ENCODE peak calls at places on chromosomes 2 and 18, in ten cellular contexts. P is right lobe of liver, W is testis, O is fibroblast of pulmonary artery, F is lower leg skin, N is thyroid gland, V is epithelial cell of proximal tubule, D is body of pancreas, Y is AG10803, A is pancreas. C is an unnamed sample.
A peak's percentile ranks its signal among the peaks of the same experiment; 100 is the strongest.

GRCh38 chr2:190180313-190181065 is 118.0 kb upstream of the MSTN start:
- DNase-seq in D (peak; percentile 85), F (no peak), P (peak; percentile 81), A (peak; percentile 92), O (no peak), N (peak; percentile 82), W (peak; percentile 72), Y (peak; percentile 25), V (no peak), C (peak; percentile 71)

GRCh38 chr2:73085691-73086090 is 14.2 kb upstream of the SFXN5 start:
- DNase-seq in O (peak; percentile 73), V (no peak), W (peak; percentile 93), A (peak; percentile 92), Y (peak; percentile 63), F (peak; percentile 81), D (peak; percentile 86), N (peak; percentile 82), P (peak; percentile 86), C (peak; percentile 88)

GRCh38 chr18:79640064-79640672 is 39.4 kb upstream of the CTDP1 start:
- DNase-seq in P (no peak), D (no peak), A (peak; percentile 45), V (no peak), F (no peak), O (no peak), Y (no peak), W (no peak), N (no peak), C (no peak)

GRCh38 chr18:478679-479078 is 21.8 kb downstream of the COLEC12 start:
- DNase-seq in Y (peak; percentile 54), F (no peak), P (no peak), D (no peak), V (no peak), O (peak; percentile 90), A (no peak), W (no peak), N (no peak), C (peak; percentile 46)

GRCh38 chr2:229346801-229347540 is 75.9 kb upstream of the PID1 start:
- DNase-seq in V (no peak), O (peak; percentile 33), Y (peak; percentile 37), N (no peak), P (no peak), F (no peak), A (no peak), W (no peak), D (no peak), C (no peak)

GRCh38 chr2:134268265-134268664 is 14.4 kb downstream of the MGAT5 start:
- DNase-seq in V (peak; percentile 50), D (peak; percentile 44), N (no peak), F (no peak), O (no peak), Y (no peak), A (no peak), W (no peak), P (no peak), C (no peak)

GRCh38 chr18:47260138-47260923 is 8.9 kb upstream of the SKOR2 start:
- DNase-seq in P (peak; percentile 59), Y (peak; percentile 23), F (no peak), O (peak; percentile 50), W (peak; percentile 80), N (peak; percentile 45), D (peak; percentile 32), V (no peak), A (peak; percentile 82), C (no peak)

GRCh38 chr2:106839849-106840595 is 45.9 kb downstream of the ST6GAL2 start:
- DNase-seq in V (no peak), W (no peak), D (peak; percentile 43), N (peak; percentile 84), Y (no peak), P (no peak), A (no peak), F (no peak), O (no peak), C (no peak)

DNA sequence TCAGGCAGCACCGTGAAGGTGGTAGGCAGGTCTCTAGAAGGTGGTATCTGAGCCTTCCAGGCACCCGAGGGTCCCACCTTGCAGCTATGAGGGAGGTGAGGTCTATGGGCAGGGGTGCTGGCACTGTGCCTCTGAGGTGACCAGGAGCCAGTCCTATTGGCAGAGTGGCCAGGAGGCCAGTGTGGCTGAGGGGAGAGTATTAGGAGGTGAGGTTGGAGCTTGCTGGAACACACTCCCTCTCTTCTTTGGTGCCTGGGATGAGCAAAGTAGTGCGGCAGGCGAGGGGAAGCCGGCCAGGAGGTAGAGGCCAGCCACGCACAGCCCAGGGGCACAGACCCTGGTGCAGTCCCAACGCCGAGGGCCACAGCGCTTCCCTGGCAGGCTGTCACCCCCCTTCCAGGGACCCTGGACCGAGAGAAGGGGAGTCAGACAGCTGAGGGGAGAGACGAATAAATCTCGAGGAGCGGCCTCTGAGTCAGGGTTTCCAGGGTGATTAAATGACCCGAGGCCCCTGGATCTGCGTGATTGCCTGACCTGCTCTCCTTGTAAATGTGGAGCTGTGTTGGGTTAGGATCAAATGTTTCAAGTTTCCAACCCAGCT is 167.1 kb downstream of the SEPTIN10 start:
- DNase-seq in F (no peak), N (no peak), P (no peak), D (no peak), V (no peak), O (no peak), Y (no peak), A (no peak), W (no peak), C (peak; percentile 77)
- H3K4me3 ChIP-seq in F (no peak overlapping the region), N (no peak overlapping the region), P (no peak overlapping the region), D (no peak overlapping the region), V (no peak overlapping the region), O (no peak overlapping the region), Y (no peak overlapping the region), A (no peak overlapping the region), W (no peak overlapping the region), C (no peak overlapping the region)

DNA sequence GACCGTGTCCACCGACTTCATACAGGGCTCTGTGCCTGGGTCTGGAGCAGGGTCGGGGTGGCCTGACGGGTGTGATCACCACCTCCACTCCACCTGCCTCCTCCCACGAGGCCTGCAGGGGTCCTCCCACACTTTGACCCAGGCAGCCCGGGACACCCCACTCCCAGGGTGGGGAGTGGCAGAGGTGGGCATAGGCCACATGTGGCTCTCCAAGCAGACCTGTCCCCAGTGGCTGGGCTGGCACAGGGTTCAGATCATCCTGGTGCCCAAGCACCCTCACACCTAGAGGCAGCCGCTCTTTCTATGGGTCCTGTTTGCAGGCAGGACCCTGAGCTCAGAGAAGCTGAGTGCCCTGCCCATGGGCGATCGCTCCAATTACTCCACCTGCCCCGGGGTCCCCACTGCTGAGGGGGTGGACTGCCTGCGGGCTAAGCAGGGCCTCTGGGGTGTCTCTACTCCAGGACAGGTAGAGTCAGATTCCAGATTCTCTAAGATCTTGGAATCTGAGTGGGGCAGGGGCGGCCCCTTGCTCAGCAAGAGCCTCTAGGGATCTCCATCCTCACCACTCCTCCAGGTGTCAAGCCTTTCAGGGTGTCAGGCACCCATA is 1.4 kb downstream of the NEURL3 start:
- DNase-seq in N (no peak), A (peak; percentile 73), F (no peak), P (no peak), D (no peak), Y (no peak), O (no peak), V (no peak), W (no peak), C (no peak)
- TF ChIP-seq CTCF in N (no peak), A (no peak), F (no peak), P (no peak), D (no peak), Y (no peak), O (no peak), V (no peak), W (no peak), C (no peak)

GRCh38 chr18:21742323-21742687 is 1.7 kb downstream of the MIB1 start:
- DNase-seq in V (no peak), A (no peak), P (no peak), N (no peak), O (peak; percentile 11), D (no peak), Y (no peak), F (no peak), W (no peak), C (no peak)

GRCh38 chr18:21740724-21741510 is at the start of gene MIB1:
- DNase-seq in A (peak; percentile 99), W (peak; percentile 52), V (no peak), D (peak; percentile 67), F (peak; percentile 22), Y (no peak), P (peak; percentile 72), N (peak; percentile 70), O (no peak), C (no peak)

GRCh38 chr18:21740474-21740723 is 193 bp upstream of the MIB1 start:
- DNase-seq in O (peak; percentile 97), Y (peak; percentile 94), V (peak; percentile 52), F (peak; percentile 97), A (no peak), W (peak; percentile 99), N (peak; percentile 99), P (peak; percentile 99), D (peak; percentile 99), C (peak; percentile 95)

GRCh38 chr18:21741511-21742322 is 1.1 kb downstream of the MIB1 start:
- DNase-seq in F (peak; percentile 22), V (no peak), O (peak; percentile 17), A (peak; percentile 85), Y (peak; percentile 21), P (peak; percentile 48), D (peak; percentile 36), W (peak; percentile 40), N (peak; percentile 34), C (peak; percentile 40)

GRCh38 chr18:21739604-21740473 is 753 bp upstream of the MIB1 start:
- DNase-seq in W (peak; percentile 26), N (peak; percentile 14), V (no peak), O (peak; percentile 28), D (no peak), P (no peak), F (no peak), Y (no peak), A (no peak), C (no peak)
- H3K4me3 ChIP-seq in W (peak overlapping the region; percentile 99), N (peak overlapping the region; percentile 4), V (peak overlapping the region; percentile 63), O (peak overlapping the region; percentile 88), D (no peak overlapping the region), P (no peak overlapping the region), F (no peak overlapping the region), Y (peak overlapping the region; percentile 26), A (peak overlapping the region; percentile 97), C (peak overlapping the region; percentile 50)

GRCh38 chr2:151810506-151810905 is 17.7 kb downstream of the ARL5A start:
- DNase-seq in P (no peak), D (no peak), A (no peak), F (no peak), O (no peak), W (no peak), V (no peak), Y (no peak), N (no peak), C (no peak)

GRCh38 chr2:151805343-151805742 is 22.9 kb downstream of the ARL5A start:
- DNase-seq in Y (no peak), D (no peak), N (no peak), A (no peak), O (no peak), W (no peak), P (no peak), V (no peak), F (no peak), C (no peak)

GRCh38 chr2:151805961-151806360 is 22.3 kb downstream of the ARL5A start:
- DNase-seq in N (no peak), V (no peak), O (no peak), Y (no peak), W (no peak), A (no peak), D (no peak), P (no peak), F (no peak), C (no peak)

GRCh38 chr2:151809073-151809383 is 19.2 kb downstream of the ARL5A start:
- DNase-seq in N (no peak), F (no peak), Y (no peak), P (no peak), O (no peak), V (no peak), A (no peak), D (no peak), W (no peak), C (no peak)

DNA sequence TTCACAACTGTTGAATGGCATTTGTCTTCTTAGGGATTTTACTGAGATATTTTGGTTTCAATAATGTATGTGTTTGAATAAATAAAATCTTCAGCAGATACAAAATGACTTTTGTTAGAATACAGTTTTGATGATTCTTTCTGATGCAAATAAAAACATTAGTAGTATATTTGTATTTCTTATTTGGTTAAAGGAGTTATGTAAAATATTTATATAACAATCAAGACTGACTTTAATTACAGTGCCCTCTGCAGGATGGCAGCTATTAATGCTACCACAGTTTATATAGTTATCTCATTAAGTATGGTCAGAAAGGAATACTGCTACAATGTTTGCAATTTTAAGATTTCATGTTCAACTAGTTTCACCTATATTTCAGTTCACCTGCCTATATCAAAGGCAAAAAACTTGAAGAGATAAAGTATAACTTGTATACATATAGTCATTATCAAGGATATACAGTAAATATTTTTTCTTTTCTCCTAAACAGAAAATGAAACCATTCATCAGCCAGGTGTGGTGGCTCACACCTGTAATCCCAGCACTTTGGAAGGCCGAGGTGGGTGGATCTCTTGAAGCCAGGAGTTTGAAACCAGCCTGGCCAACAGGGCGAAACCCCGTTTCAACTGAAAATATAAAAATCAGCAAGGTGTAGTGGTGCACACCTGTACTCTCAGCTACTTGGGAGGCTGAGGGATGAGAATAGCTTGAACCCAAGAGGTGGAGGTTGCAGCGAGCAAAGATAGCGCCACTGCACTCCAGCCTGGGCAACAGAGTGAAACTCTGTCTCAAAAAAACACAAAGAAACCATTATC is 19.8 kb downstream of the ARL5A start:
- DNase-seq in V (no peak), F (no peak), O (peak; percentile 48), D (no peak), P (no peak), N (no peak), Y (peak; percentile 49), W (no peak), A (no peak), C (no peak)
- TF ChIP-seq CTCF in V (peak; percentile 56), F (no peak), O (peak; percentile 55), D (peak; percentile 50), P (peak; percentile 65), N (peak; percentile 27), Y (peak; percentile 58), W (no peak), A (no peak), C (peak; percentile 42)

C was measured in foreskin fibroblast.